ENCODE peak calls at places on chromosomes 13 and 19, in eight cellular contexts. One of them, this sample, is unnamed.

GRCh38 chr13:46137627-46138026 is 32.8 kb upstream of the CPB2 start:
- DNase-seq in ureter: no peak
- DNase-seq in neural crest cell: no peak
- DNase-seq in HS-5: no peak
- DNase-seq in HEK293T: no peak
- DNase-seq in RPMI8226: no peak
- DNase-seq in left cardiac atrium: no peak
- DNase-seq in NCI-H1092 treated with DMSO at 0.1 percent for 48 hours: no peak
- DNase-seq in this sample: no peak

GRCh38 chr13:113647351-113648217 is 10.4 kb downstream of the ATP4B start:
- DNase-seq in left cardiac atrium: peak
- DNase-seq in ureter: peak
- DNase-seq in HEK293T: no peak
- DNase-seq in RPMI8226: peak
- DNase-seq in neural crest cell: no peak
- DNase-seq in HS-5: no peak
- DNase-seq in NCI-H1092 treated with DMSO at 0.1 percent for 48 hours: peak
- DNase-seq in this sample: peak

GRCh38 chr13:98089826-98090225 is 53.1 kb upstream of the FARP1 start:
- DNase-seq in NCI-H1092 treated with DMSO at 0.1 percent for 48 hours: no peak
- DNase-seq in HEK293T: no peak
- DNase-seq in RPMI8226: no peak
- DNase-seq in left cardiac atrium: no peak
- DNase-seq in ureter: no peak
- DNase-seq in neural crest cell: no peak
- DNase-seq in HS-5: no peak
- DNase-seq in this sample: no peak

GRCh38 chr19:5950744-5951143 is 27.2 kb downstream of the RANBP3 start:
- DNase-seq in HEK293T: no peak
- DNase-seq in RPMI8226: no peak
- DNase-seq in ureter: no peak
- DNase-seq in NCI-H1092 treated with DMSO at 0.1 percent for 48 hours: no peak
- DNase-seq in left cardiac atrium: no peak
- DNase-seq in neural crest cell: no peak
- DNase-seq in HS-5: no peak
- DNase-seq in this sample: no peak

GRCh38 chr13:48506092-48506701 is 26.7 kb downstream of the RCBTB2 start:
- DNase-seq in HS-5: no peak
- DNase-seq in NCI-H1092 treated with DMSO at 0.1 percent for 48 hours: peak
- DNase-seq in RPMI8226: peak
- DNase-seq in ureter: no peak
- DNase-seq in left cardiac atrium: no peak
- DNase-seq in neural crest cell: no peak
- DNase-seq in HEK293T: no peak
- DNase-seq in this sample: no peak

GRCh38 chr13:52165410-52165809 is 6.0 kb upstream of the NEK3 start:
- DNase-seq in left cardiac atrium: no peak
- DNase-seq in HEK293T: no peak
- DNase-seq in ureter: no peak
- DNase-seq in RPMI8226: no peak
- DNase-seq in HS-5: no peak
- DNase-seq in neural crest cell: no peak
- DNase-seq in NCI-H1092 treated with DMSO at 0.1 percent for 48 hours: no peak
- DNase-seq in this sample: no peak

GRCh38 chr19:18107235-18108083 is 9.9 kb downstream of the MAST3 start:
- DNase-seq in RPMI8226: peak
- DNase-seq in neural crest cell: no peak
- DNase-seq in NCI-H1092 treated with DMSO at 0.1 percent for 48 hours: no peak
- DNase-seq in HEK293T: no peak
- DNase-seq in HS-5: no peak
- DNase-seq in left cardiac atrium: no peak
- DNase-seq in ureter: no peak
- DNase-seq in this sample: no peak

GRCh38 chr13:89113744-89114143 is 1442.6 kb downstream of the SLITRK5 start:
- DNase-seq in neural crest cell: no peak
- DNase-seq in HEK293T: no peak
- DNase-seq in left cardiac atrium: no peak
- DNase-seq in ureter: no peak
- DNase-seq in HS-5: no peak
- DNase-seq in RPMI8226: no peak
- DNase-seq in NCI-H1092 treated with DMSO at 0.1 percent for 48 hours: no peak
- DNase-seq in this sample: no peak

GRCh38 chr19:13506550-13506878 is 235 bp upstream of the CACNA1A start:
- DNase-seq in NCI-H1092 treated with DMSO at 0.1 percent for 48 hours: no peak
- DNase-seq in HS-5: no peak
- DNase-seq in RPMI8226: no peak
- DNase-seq in HEK293T: no peak
- DNase-seq in ureter: no peak
- DNase-seq in neural crest cell: no peak
- DNase-seq in left cardiac atrium: no peak
- DNase-seq in this sample: no peak

GRCh38 chr13:87322386-87322785 is 348.8 kb upstream of the SLITRK5 start:
- DNase-seq in neural crest cell: no peak
- DNase-seq in ureter: no peak
- DNase-seq in NCI-H1092 treated with DMSO at 0.1 percent for 48 hours: no peak
- DNase-seq in left cardiac atrium: no peak
- DNase-seq in HEK293T: no peak
- DNase-seq in HS-5: no peak
- DNase-seq in RPMI8226: no peak
- DNase-seq in this sample: no peak

GRCh38 chr19:45767410-45767880 is 1.6 kb downstream of the SIX5 start:
- DNase-seq in NCI-H1092 treated with DMSO at 0.1 percent for 48 hours: no peak
- DNase-seq in ureter: peak
- DNase-seq in RPMI8226: no peak
- DNase-seq in HEK293T: peak
- DNase-seq in left cardiac atrium: peak
- DNase-seq in HS-5: peak
- DNase-seq in neural crest cell: peak
- DNase-seq in this sample: peak

GRCh38 chr19:31066385-31066784 is 282.9 kb downstream of the TSHZ3 start:
- DNase-seq in RPMI8226: no peak
- DNase-seq in left cardiac atrium: no peak
- DNase-seq in NCI-H1092 treated with DMSO at 0.1 percent for 48 hours: no peak
- DNase-seq in HEK293T: peak
- DNase-seq in neural crest cell: no peak
- DNase-seq in ureter: no peak
- DNase-seq in HS-5: peak
- DNase-seq in this sample: no peak

GRCh38 chr13:31328549-31329229 is 128.9 kb downstream of the B3GLCT start:
- DNase-seq in RPMI8226: no peak
- DNase-seq in left cardiac atrium: no peak
- DNase-seq in HS-5: no peak
- DNase-seq in ureter: no peak
- DNase-seq in neural crest cell: no peak
- DNase-seq in NCI-H1092 treated with DMSO at 0.1 percent for 48 hours: no peak
- DNase-seq in HEK293T: peak
- DNase-seq in this sample: no peak

GRCh38 chr19:2048104-2048958 is 2.7 kb downstream of the MKNK2 start:
- DNase-seq in NCI-H1092 treated with DMSO at 0.1 percent for 48 hours: no peak
- DNase-seq in ureter: peak
- DNase-seq in HEK293T: no peak
- DNase-seq in neural crest cell: no peak
- DNase-seq in RPMI8226: no peak
- DNase-seq in HS-5: no peak
- DNase-seq in left cardiac atrium: no peak
- DNase-seq in this sample: no peak

GRCh38 chr19:33396701-33397535 is 23.4 kb downstream of the CEBPG start:
- DNase-seq in HEK293T: no peak
- DNase-seq in NCI-H1092 treated with DMSO at 0.1 percent for 48 hours: no peak
- DNase-seq in neural crest cell: no peak
- DNase-seq in left cardiac atrium: peak
- DNase-seq in ureter: no peak
- DNase-seq in RPMI8226: no peak
- DNase-seq in HS-5: no peak
- DNase-seq in this sample: peak

GRCh38 chr19:7869910-7870511 is 4.2 kb downstream of the PRR36 start:
- DNase-seq in left cardiac atrium: peak
- DNase-seq in RPMI8226: peak
- DNase-seq in HEK293T: peak
- DNase-seq in neural crest cell: no peak
- DNase-seq in HS-5: no peak
- DNase-seq in ureter: peak
- DNase-seq in NCI-H1092 treated with DMSO at 0.1 percent for 48 hours: no peak
- DNase-seq in this sample: peak

GRCh38 chr19:18273566-18274302 is 518 bp downstream of the IQCN start:
- DNase-seq in NCI-H1092 treated with DMSO at 0.1 percent for 48 hours: no peak
- DNase-seq in RPMI8226: no peak
- DNase-seq in left cardiac atrium: no peak
- DNase-seq in HS-5: no peak
- DNase-seq in HEK293T: no peak
- DNase-seq in ureter: no peak
- DNase-seq in neural crest cell: no peak
- DNase-seq in this sample: no peak

GRCh38 chr19:16861875-16862274 is 26.9 kb upstream of the F2RL3 start:
- DNase-seq in NCI-H1092 treated with DMSO at 0.1 percent for 48 hours: no peak
- DNase-seq in RPMI8226: no peak
- DNase-seq in left cardiac atrium: no peak
- DNase-seq in neural crest cell: no peak
- DNase-seq in HS-5: no peak
- DNase-seq in HEK293T: no peak
- DNase-seq in ureter: no peak
- DNase-seq in this sample: no peak

GRCh38 chr13:113845055-113845454 is 18.8 kb downstream of the GAS6 start:
- DNase-seq in neural crest cell: no peak
- DNase-seq in NCI-H1092 treated with DMSO at 0.1 percent for 48 hours: no peak
- DNase-seq in HS-5: no peak
- DNase-seq in HEK293T: no peak
- DNase-seq in RPMI8226: no peak
- DNase-seq in ureter: no peak
- DNase-seq in left cardiac atrium: no peak
- DNase-seq in this sample: no peak

GRCh38 chr13:73767191-73767741 is 366.9 kb downstream of the KLF12 start:
- DNase-seq in neural crest cell: no peak
- DNase-seq in HEK293T: no peak
- DNase-seq in left cardiac atrium: no peak
- DNase-seq in RPMI8226: peak
- DNase-seq in ureter: no peak
- DNase-seq in HS-5: no peak
- DNase-seq in NCI-H1092 treated with DMSO at 0.1 percent for 48 hours: peak
- DNase-seq in this sample: no peak

GRCh38 chr13:42876810-42877550 is 95.6 kb downstream of the FAM216B start:
- DNase-seq in HEK293T: no peak
- DNase-seq in RPMI8226: no peak
- DNase-seq in HS-5: no peak
- DNase-seq in neural crest cell: no peak
- DNase-seq in NCI-H1092 treated with DMSO at 0.1 percent for 48 hours: no peak
- DNase-seq in ureter: no peak
- DNase-seq in left cardiac atrium: no peak
- DNase-seq in this sample: no peak

GRCh38 chr19:6663236-6664187 is 6.4 kb downstream of the TNFSF14 start:
- DNase-seq in NCI-H1092 treated with DMSO at 0.1 percent for 48 hours: no peak
- DNase-seq in HS-5: no peak
- DNase-seq in ureter: no peak
- DNase-seq in neural crest cell: no peak
- DNase-seq in RPMI8226: no peak
- DNase-seq in left cardiac atrium: no peak
- DNase-seq in HEK293T: no peak
- DNase-seq in this sample: no peak

GRCh38 chr19:18809149-18809978 is 18.3 kb upstream of the COMP start:
- DNase-seq in NCI-H1092 treated with DMSO at 0.1 percent for 48 hours: no peak
- DNase-seq in ureter: peak
- DNase-seq in HEK293T: no peak
- DNase-seq in neural crest cell: no peak
- DNase-seq in HS-5: no peak
- DNase-seq in left cardiac atrium: peak
- DNase-seq in RPMI8226: no peak
- DNase-seq in this sample: no peak

GRCh38 chr13:24851546-24851945 is 87.6 kb downstream of the RNF17 start:
- DNase-seq in HEK293T: no peak
- DNase-seq in RPMI8226: no peak
- DNase-seq in neural crest cell: no peak
- DNase-seq in NCI-H1092 treated with DMSO at 0.1 percent for 48 hours: no peak
- DNase-seq in HS-5: peak
- DNase-seq in left cardiac atrium: no peak
- DNase-seq in ureter: no peak
- DNase-seq in this sample: no peak

GRCh38 chr13:96899946-96900345 is 94.3 kb downstream of the OXGR1 start:
- DNase-seq in HEK293T: no peak
- DNase-seq in NCI-H1092 treated with DMSO at 0.1 percent for 48 hours: no peak
- DNase-seq in neural crest cell: no peak
- DNase-seq in left cardiac atrium: no peak
- DNase-seq in RPMI8226: no peak
- DNase-seq in HS-5: no peak
- DNase-seq in ureter: no peak
- DNase-seq in this sample: no peak

GRCh38 chr13:71727036-71727435 is 140.0 kb downstream of the DACH1 start:
- DNase-seq in HS-5: no peak
- DNase-seq in neural crest cell: no peak
- DNase-seq in ureter: no peak
- DNase-seq in NCI-H1092 treated with DMSO at 0.1 percent for 48 hours: no peak
- DNase-seq in left cardiac atrium: no peak
- DNase-seq in HEK293T: no peak
- DNase-seq in RPMI8226: no peak
- DNase-seq in this sample: no peak